ENCODE peak calls at places on chromosomes 11 and 22, in five cellular contexts. H is T-helper 2 cell treated with Interferon-gamma antibody and Interleukin-4, amounts not matched to agents 5 μg/mL and 100 μg/mL, for 36 hours; O is iPS DF 6.9; Q is retina; E is GM12892. J is an unnamed sample.

GRCh38 chr11:29809121-29809520 is 207.7 kb downstream of the KCNA4 start:
- DNase-seq in H (no peak), Q (no peak), O (no peak), E (no peak), J (no peak)

GRCh38 chr11:71363721-71364120 is 84.5 kb downstream of the DHCR7 start:
- DNase-seq in E (no peak), H (no peak), Q (no peak), O (no peak), J (no peak)

GRCh38 chr11:97615541-97615940 is 1225.7 kb downstream of the JRKL start:
- DNase-seq in H (no peak), O (no peak), Q (no peak), E (no peak), J (no peak)

GRCh38 chr22:32106930-32107329 is 52.2 kb downstream of the C22orf42 start:
- DNase-seq in E (no peak), Q (no peak), H (no peak), O (peak), J (peak)

GRCh38 chr11:17653606-17654005 is 65.8 kb upstream of the MYOD1 start:
- DNase-seq in H (no peak), O (no peak), Q (no peak), E (no peak), J (no peak)

GRCh38 chr11:131186629-131187075 is 183.8 kb upstream of the NTM start:
- DNase-seq in Q (peak), E (peak), O (no peak), H (peak), J (peak)

GRCh38 chr22:29202231-29203192 is 3.2 kb upstream of the EMID1 start:
- DNase-seq in H (peak), O (peak), Q (peak), E (peak), J (peak)

GRCh38 chr11:12077535-12078280 is 32.7 kb upstream of the MICAL2 start:
- DNase-seq in H (no peak), O (no peak), Q (no peak), E (no peak), J (no peak)

GRCh38 chr11:34192481-34193401 is 87.3 kb downstream of the NAT10 start:
- DNase-seq in E (no peak), O (no peak), H (no peak), Q (no peak), J (no peak)

GRCh38 chr11:125457814-125458343 is 38.2 kb downstream of the FEZ1 start:
- DNase-seq in Q (peak), E (no peak), O (no peak), H (no peak), J (no peak)

GRCh38 chr22:38097058-38097457 is 13.1 kb upstream of the SLC16A8 start:
- DNase-seq in H (no peak), Q (no peak), O (no peak), E (no peak), J (no peak)

GRCh38 chr11:8218840-8219239 is 44.8 kb downstream of the LMO1 start:
- DNase-seq in H (no peak), O (no peak), E (no peak), Q (no peak), J (no peak)

GRCh38 chr22:22770280-22770871 is 117.2 kb upstream of the IGLL5 start:
- DNase-seq in Q (peak), H (peak), E (no peak), O (no peak), J (peak)

GRCh38 chr11:2267306-2267861 is 3.0 kb downstream of the ASCL2 start:
- DNase-seq in H (peak), E (no peak), O (no peak), Q (no peak), J (no peak)

GRCh38 chr11:119056397-119056999 is 507 bp downstream of the HYOU1 start:
- DNase-seq in H (peak), Q (peak), O (no peak), E (peak), J (no peak)

GRCh38 chr22:47012589-47013365 is 250.3 kb downstream of the TBC1D22A start:
- DNase-seq in Q (no peak), H (no peak), O (no peak), E (no peak), J (no peak)

GRCh38 chr11:24496728-24497396 is at the start of gene LUZP2:
- DNase-seq in O (peak), E (no peak), H (no peak), Q (peak), J (no peak)

GRCh38 chr11:8826145-8826786 is 84.7 kb upstream of the AKIP1 start:
- DNase-seq in E (no peak), Q (peak), O (no peak), H (no peak), J (no peak)

GRCh38 chr11:34413263-34413662 is 25.5 kb upstream of the CAT start:
- DNase-seq in Q (no peak), E (no peak), H (no peak), O (no peak), J (no peak)

GRCh38 chr22:47607486-47607885 is 845.0 kb downstream of the TBC1D22A start:
- DNase-seq in E (no peak), Q (no peak), O (no peak), H (no peak), J (no peak)

GRCh38 chr11:32213223-32213622 is 122.3 kb downstream of the RCN1 start:
- DNase-seq in E (no peak), H (peak), Q (no peak), O (no peak), J (no peak)

GRCh38 chr22:31212783-31213626 is 907 bp downstream of the LIMK2 start:
- DNase-seq in Q (no peak), E (no peak), O (no peak), H (no peak), J (no peak)

GRCh38 chr22:30249049-30250038 is 2.8 kb upstream of the LIF start:
- DNase-seq in O (no peak), E (no peak), H (no peak), Q (no peak), J (no peak)

GRCh38 chr22:17597217-17597616 is 31.3 kb downstream of the ATP6V1E1 start:
- DNase-seq in H (no peak), O (no peak), E (no peak), Q (no peak), J (no peak)

GRCh38 chr22:44676441-44677298 is 25.3 kb upstream of the PRR5 start:
- DNase-seq in E (no peak), Q (peak), H (no peak), O (no peak), J (peak)

GRCh38 chr11:65532388-65533064 is 7.6 kb downstream of the SCYL1 start:
- DNase-seq in E (no peak), H (no peak), Q (no peak), O (no peak), J (no peak)

GRCh38 chr11:134391170-134391569 is 20.9 kb downstream of the B3GAT1 start:
- DNase-seq in H (no peak), O (no peak), Q (no peak), E (no peak), J (no peak)

GRCh38 chr11:45021692-45022130 is 71.0 kb upstream of the TP53I11 start:
- DNase-seq in H (no peak), E (no peak), O (no peak), Q (peak), J (peak)

GRCh38 chr11:117691501-117691900 is 105.5 kb downstream of the DSCAML1 start:
- DNase-seq in H (no peak), O (no peak), Q (no peak), E (no peak), J (no peak)

GRCh38 chr11:8641332-8641731 is 41.1 kb downstream of the TRIM66 start:
- DNase-seq in Q (no peak), H (no peak), O (no peak), E (no peak), J (no peak)

GRCh38 chr22:27137809-27138400 is 480.5 kb downstream of the MIAT start:
- DNase-seq in O (no peak), H (no peak), Q (peak), E (no peak), J (no peak)

GRCh38 chr22:30192427-30192826 is 54.1 kb downstream of the LIF start:
- DNase-seq in O (no peak), Q (no peak), E (no peak), H (no peak), J (peak)

GRCh38 chr11:60087239-60087638 is 1.2 kb upstream of the MS4A2 start:
- DNase-seq in H (no peak), E (no peak), Q (no peak), O (no peak), J (no peak)